ENCODE peak calls at places on chromosomes 11 and 22, in six cellular contexts. L, X, I, K, P and N are unnamed samples.

GRCh38 chr11:73395297-73396208 is 19.4 kb downstream of the RELT start:
- DNase-seq in P (no peak), K (no peak), L (no peak), I (no peak), X (no peak), N (peak; percentile 46)

GRCh38 chr22:28799834-28800307 is 498 bp downstream of the XBP1 start:
- DNase-seq in X (no peak), I (peak; percentile 40), L (peak; percentile 61), K (no peak), P (peak; percentile 31), N (peak; percentile 49)

GRCh38 chr11:44583353-44583669 is 17.8 kb downstream of the CD82 start:
- DNase-seq in P (no peak), X (no peak), I (no peak), L (no peak), K (no peak), N (no peak)

GRCh38 chr11:83827940-83828554 is 541.9 kb upstream of the CCDC90B start:
- DNase-seq in I (no peak), X (no peak), P (peak; percentile 42), K (peak; percentile 33), L (peak; percentile 41), N (no peak)

GRCh38 chr11:124863137-124863825 is 2.0 kb upstream of the ROBO3 start:
- DNase-seq in L (no peak), X (no peak), P (no peak), I (no peak), K (no peak), N (no peak)

GRCh38 chr11:75262961-75263852 is 22.6 kb downstream of the TPBGL start:
- DNase-seq in P (no peak), I (no peak), K (no peak), L (no peak), X (no peak), N (peak; percentile 34)

GRCh38 chr11:94449029-94449428 is 44.6 kb downstream of the MRE11 start:
- DNase-seq in L (no peak), X (no peak), I (no peak), K (no peak), P (no peak), N (no peak)

GRCh38 chr11:134237557-134237922 is 13.1 kb downstream of the VPS26B start:
- DNase-seq in L (no peak), I (no peak), X (no peak), K (no peak), P (no peak), N (no peak)

GRCh38 chr11:119992171-119993051 is 145.5 kb downstream of the TRIM29 start:
- DNase-seq in P (no peak), L (no peak), I (no peak), X (no peak), K (no peak), N (no peak)